ENCODE peak calls at places on chromosome 20, in eight cellular contexts. N, M, V, X, U, Q, B and A are unnamed samples.

GRCh38 chr20:58555078-58555765 is 40.0 kb upstream of the APCDD1L start:
- DNase-seq in N (peak; percentile 78), M (no peak), V (no peak), X (peak; percentile 83), U (peak; percentile 27), Q (peak; percentile 79), B (no peak), A (no peak)

GRCh38 chr20:34402461-34402860 is 39.4 kb downstream of the ITCH start:
- DNase-seq in N (peak; percentile 27), M (no peak), V (no peak), X (no peak), U (no peak), Q (no peak), B (no peak), A (no peak)

GRCh38 chr20:41482647-41483552 is 116.3 kb upstream of the EMILIN3 start:
- DNase-seq in N (peak; percentile 91), M (no peak), V (no peak), X (peak; percentile 81), U (peak; percentile 45), Q (peak; percentile 76), B (no peak), A (no peak)

GRCh38 chr20:44703183-44703925 is 11.8 kb upstream of the CCN5 start:
- DNase-seq in N (no peak), M (no peak), V (no peak), X (peak; percentile 19), U (no peak), Q (no peak), B (no peak), A (no peak)

GRCh38 chr20:44582321-44583025 is at the start of gene PKIG:
- DNase-seq in N (peak; percentile 71), M (no peak), V (no peak), X (peak; percentile 9), U (peak; percentile 63), Q (peak; percentile 93), B (no peak), A (no peak)

GRCh38 chr20:49612127-49612738 is 44.3 kb upstream of the PTGIS start:
- DNase-seq in N (no peak), M (no peak), V (no peak), X (no peak), U (no peak), Q (no peak), B (no peak), A (no peak)

GRCh38 chr20:6075428-6076219 is 21.8 kb upstream of the LRRN4 start:
- DNase-seq in N (no peak), M (no peak), V (no peak), X (no peak), U (no peak), Q (peak; percentile 30), B (no peak), A (peak; percentile 15)

GRCh38 chr20:50582591-50583234 is 72.5 kb downstream of the PTPN1 start:
- DNase-seq in N (no peak), M (no peak), V (no peak), X (no peak), U (no peak), Q (no peak), B (peak; percentile 62), A (no peak)

GRCh38 chr20:49457444-49457843 is 25.0 kb downstream of the KCNB1 start:
- DNase-seq in N (no peak), M (no peak), V (no peak), X (no peak), U (no peak), Q (no peak), B (no peak), A (no peak)

GRCh38 chr20:17896771-17897369 is 71.7 kb downstream of the SNX5 start:
- DNase-seq in N (no peak), M (no peak), V (no peak), X (no peak), U (no peak), Q (no peak), B (no peak), A (no peak)